ENCODE peak calls at places on chromosomes 5 and 9, in six cellular contexts. One of them, this sample, is unnamed.

GRCh38 chr5:6049662-6050061 is 328.7 kb downstream of the MED10 start:
- DNase-seq in NCI-H748 treated with DMSO at 0.1 percent for 48 hours: no peak
- DNase-seq in activated naive CD4-positive, alpha-beta T cell: no peak
- DNase-seq in mesendoderm: no peak
- DNase-seq in Right ventricle myocardium superior: no peak
- DNase-seq in fibroblast of pulmonary artery: no peak
- DNase-seq in this sample: no peak

GRCh38 chr5:115472601-115473000 is 72.0 kb downstream of the FEM1C start:
- DNase-seq in fibroblast of pulmonary artery: peak
- DNase-seq in activated naive CD4-positive, alpha-beta T cell: no peak
- DNase-seq in Right ventricle myocardium superior: peak
- DNase-seq in mesendoderm: no peak
- DNase-seq in NCI-H748 treated with DMSO at 0.1 percent for 48 hours: no peak
- DNase-seq in this sample: no peak

GRCh38 chr9:134321571-134321930 is 4.7 kb upstream of the RXRA start:
- DNase-seq in Right ventricle myocardium superior: peak
- DNase-seq in activated naive CD4-positive, alpha-beta T cell: no peak
- DNase-seq in mesendoderm: no peak
- DNase-seq in NCI-H748 treated with DMSO at 0.1 percent for 48 hours: no peak
- DNase-seq in fibroblast of pulmonary artery: no peak
- DNase-seq in this sample: no peak

GRCh38 chr5:109374625-109375024 is 35.1 kb downstream of the PJA2 start:
- DNase-seq in activated naive CD4-positive, alpha-beta T cell: no peak
- DNase-seq in fibroblast of pulmonary artery: no peak
- DNase-seq in Right ventricle myocardium superior: no peak
- DNase-seq in mesendoderm: peak
- DNase-seq in NCI-H748 treated with DMSO at 0.1 percent for 48 hours: no peak
- DNase-seq in this sample: peak

GRCh38 chr9:137163101-137163661 is 6.7 kb downstream of the LRRC26 start:
- DNase-seq in fibroblast of pulmonary artery: no peak
- DNase-seq in Right ventricle myocardium superior: no peak
- DNase-seq in NCI-H748 treated with DMSO at 0.1 percent for 48 hours: no peak
- DNase-seq in activated naive CD4-positive, alpha-beta T cell: no peak
- DNase-seq in mesendoderm: peak
- DNase-seq in this sample: peak

GRCh38 chr9:92633879-92634278 is 36.1 kb downstream of the IPPK start:
- DNase-seq in fibroblast of pulmonary artery: no peak
- DNase-seq in NCI-H748 treated with DMSO at 0.1 percent for 48 hours: no peak
- DNase-seq in Right ventricle myocardium superior: no peak
- DNase-seq in mesendoderm: no peak
- DNase-seq in activated naive CD4-positive, alpha-beta T cell: no peak
- DNase-seq in this sample: no peak

GRCh38 chr9:113462781-113463286 is 693 bp upstream of the RGS3 start:
- DNase-seq in NCI-H748 treated with DMSO at 0.1 percent for 48 hours: no peak
- DNase-seq in fibroblast of pulmonary artery: no peak
- DNase-seq in mesendoderm: no peak
- DNase-seq in activated naive CD4-positive, alpha-beta T cell: no peak
- DNase-seq in Right ventricle myocardium superior: no peak
- DNase-seq in this sample: no peak

GRCh38 chr5:137283801-137284200 is 215.3 kb downstream of the SPOCK1 start:
- DNase-seq in mesendoderm: no peak
- DNase-seq in NCI-H748 treated with DMSO at 0.1 percent for 48 hours: no peak
- DNase-seq in fibroblast of pulmonary artery: no peak
- DNase-seq in activated naive CD4-positive, alpha-beta T cell: no peak
- DNase-seq in Right ventricle myocardium superior: no peak
- DNase-seq in this sample: no peak

GRCh38 chr5:56247596-56247995 is 14.5 kb upstream of the ANKRD55 start:
- DNase-seq in mesendoderm: no peak
- DNase-seq in activated naive CD4-positive, alpha-beta T cell: no peak
- DNase-seq in NCI-H748 treated with DMSO at 0.1 percent for 48 hours: no peak
- DNase-seq in fibroblast of pulmonary artery: peak
- DNase-seq in Right ventricle myocardium superior: no peak
- DNase-seq in this sample: peak

GRCh38 chr9:127108182-127108876 is 14.1 kb downstream of the ANGPTL2 start:
- DNase-seq in activated naive CD4-positive, alpha-beta T cell: no peak
- DNase-seq in mesendoderm: no peak
- DNase-seq in fibroblast of pulmonary artery: no peak
- DNase-seq in NCI-H748 treated with DMSO at 0.1 percent for 48 hours: no peak
- DNase-seq in Right ventricle myocardium superior: peak
- DNase-seq in this sample: no peak

GRCh38 chr9:87701931-87702421 is 23.9 kb upstream of the CTSL start:
- DNase-seq in fibroblast of pulmonary artery: no peak
- DNase-seq in mesendoderm: peak
- DNase-seq in NCI-H748 treated with DMSO at 0.1 percent for 48 hours: no peak
- DNase-seq in activated naive CD4-positive, alpha-beta T cell: no peak
- DNase-seq in Right ventricle myocardium superior: no peak
- DNase-seq in this sample: peak

GRCh38 chr5:139966856-139967255 is 76.2 kb downstream of the NRG2 start:
- DNase-seq in Right ventricle myocardium superior: no peak
- DNase-seq in activated naive CD4-positive, alpha-beta T cell: no peak
- DNase-seq in fibroblast of pulmonary artery: no peak
- DNase-seq in NCI-H748 treated with DMSO at 0.1 percent for 48 hours: no peak
- DNase-seq in mesendoderm: no peak
- DNase-seq in this sample: no peak

GRCh38 chr5:172509405-172509781 is 55.1 kb upstream of the SH3PXD2B start:
- DNase-seq in Right ventricle myocardium superior: peak
- DNase-seq in NCI-H748 treated with DMSO at 0.1 percent for 48 hours: no peak
- DNase-seq in fibroblast of pulmonary artery: no peak
- DNase-seq in activated naive CD4-positive, alpha-beta T cell: no peak
- DNase-seq in mesendoderm: peak
- DNase-seq in this sample: no peak

GRCh38 chr5:149264432-149265069 is 7.1 kb upstream of the AFAP1L1 start:
- DNase-seq in Right ventricle myocardium superior: no peak
- DNase-seq in mesendoderm: peak
- DNase-seq in NCI-H748 treated with DMSO at 0.1 percent for 48 hours: peak
- DNase-seq in fibroblast of pulmonary artery: no peak
- DNase-seq in activated naive CD4-positive, alpha-beta T cell: peak
- DNase-seq in this sample: no peak

GRCh38 chr5:123512631-123513461 is 869 bp downstream of the CSNK1G3 start:
- DNase-seq in Right ventricle myocardium superior: peak
- DNase-seq in mesendoderm: peak
- DNase-seq in activated naive CD4-positive, alpha-beta T cell: peak
- DNase-seq in NCI-H748 treated with DMSO at 0.1 percent for 48 hours: peak
- DNase-seq in fibroblast of pulmonary artery: peak
- DNase-seq in this sample: peak

GRCh38 chr5:154611341-154611767 is 133.3 kb upstream of the HAND1 start:
- DNase-seq in Right ventricle myocardium superior: no peak
- DNase-seq in activated naive CD4-positive, alpha-beta T cell: no peak
- DNase-seq in NCI-H748 treated with DMSO at 0.1 percent for 48 hours: peak
- DNase-seq in fibroblast of pulmonary artery: peak
- DNase-seq in mesendoderm: no peak
- DNase-seq in this sample: peak

GRCh38 chr9:133710661-133711427 is 27.3 kb downstream of the SARDH start:
- DNase-seq in activated naive CD4-positive, alpha-beta T cell: no peak
- DNase-seq in Right ventricle myocardium superior: peak
- DNase-seq in mesendoderm: no peak
- DNase-seq in fibroblast of pulmonary artery: no peak
- DNase-seq in NCI-H748 treated with DMSO at 0.1 percent for 48 hours: no peak
- DNase-seq in this sample: no peak

GRCh38 chr5:142484821-142485387 is 160.1 kb upstream of the SPRY4 start:
- DNase-seq in fibroblast of pulmonary artery: peak
- DNase-seq in NCI-H748 treated with DMSO at 0.1 percent for 48 hours: no peak
- DNase-seq in activated naive CD4-positive, alpha-beta T cell: no peak
- DNase-seq in Right ventricle myocardium superior: no peak
- DNase-seq in mesendoderm: peak
- DNase-seq in this sample: peak

GRCh38 chr9:96509848-96510247 is 59.9 kb downstream of the HABP4 start:
- DNase-seq in NCI-H748 treated with DMSO at 0.1 percent for 48 hours: no peak
- DNase-seq in activated naive CD4-positive, alpha-beta T cell: no peak
- DNase-seq in fibroblast of pulmonary artery: no peak
- DNase-seq in mesendoderm: no peak
- DNase-seq in Right ventricle myocardium superior: no peak
- DNase-seq in this sample: no peak

GRCh38 chr5:149162401-149163084 is 21.2 kb downstream of the ABLIM3 start:
- DNase-seq in fibroblast of pulmonary artery: peak
- DNase-seq in Right ventricle myocardium superior: no peak
- DNase-seq in mesendoderm: no peak
- DNase-seq in NCI-H748 treated with DMSO at 0.1 percent for 48 hours: no peak
- DNase-seq in activated naive CD4-positive, alpha-beta T cell: no peak
- DNase-seq in this sample: peak

GRCh38 chr5:147481857-147482256 is 28.0 kb downstream of the DPYSL3 start:
- DNase-seq in fibroblast of pulmonary artery: peak
- DNase-seq in NCI-H748 treated with DMSO at 0.1 percent for 48 hours: no peak
- DNase-seq in Right ventricle myocardium superior: no peak
- DNase-seq in mesendoderm: no peak
- DNase-seq in activated naive CD4-positive, alpha-beta T cell: no peak
- DNase-seq in this sample: peak

GRCh38 chr9:75438716-75439115 is 350.4 kb downstream of the OSTF1 start:
- DNase-seq in activated naive CD4-positive, alpha-beta T cell: no peak
- DNase-seq in Right ventricle myocardium superior: no peak
- DNase-seq in fibroblast of pulmonary artery: no peak
- DNase-seq in NCI-H748 treated with DMSO at 0.1 percent for 48 hours: no peak
- DNase-seq in mesendoderm: no peak
- DNase-seq in this sample: no peak